ENCODE peak calls at places on chromosomes 16 and 17, in eight cellular contexts. Z, X, S, Y, U, D, K and J are unnamed samples.
A peak's percentile ranks its signal among the peaks of the same experiment; 100 is the strongest.

GRCh38 chr16:9703731-9704130 is 478.5 kb downstream of the GRIN2A start:
- DNase-seq in Z (no peak), X (no peak), S (no peak), Y (no peak), U (no peak), D (no peak), K (no peak), J (no peak)

GRCh38 chr16:54447606-54448440 is 161.2 kb upstream of the IRX3 start:
- DNase-seq in Z (no peak), X (peak; percentile 50), S (no peak), Y (no peak), U (no peak), D (peak; percentile 82), K (no peak), J (peak; percentile 92)

GRCh38 chr17:19381741-19382444 is 3.6 kb downstream of the MAPK7 start:
- DNase-seq in Z (no peak), X (no peak), S (no peak), Y (no peak), U (no peak), D (no peak), K (no peak), J (no peak)

GRCh38 chr16:68324780-68325357 is 14.1 kb downstream of the PRMT7 start:
- DNase-seq in Z (no peak), X (no peak), S (no peak), Y (peak; percentile 69), U (no peak), D (no peak), K (no peak), J (no peak)

GRCh38 chr17:67531291-67531690 is 154.2 kb downstream of the PITPNC1 start:
- DNase-seq in Z (peak; percentile 50), X (no peak), S (no peak), Y (no peak), U (peak; percentile 49), D (no peak), K (no peak), J (no peak)

GRCh38 chr17:885971-886571 is 93.5 kb downstream of the NXN start:
- DNase-seq in Z (no peak), X (no peak), S (no peak), Y (no peak), U (no peak), D (no peak), K (no peak), J (no peak)

GRCh38 chr17:49290690-49291326 is 60.2 kb upstream of the PHOSPHO1 start:
- DNase-seq in Z (peak; percentile 50), X (peak; percentile 62), S (peak; percentile 8), Y (peak; percentile 65), U (no peak), D (peak; percentile 32), K (peak; percentile 28), J (peak; percentile 43)

GRCh38 chr17:48636177-48637018 is 10.2 kb upstream of the HOXB9 start:
- DNase-seq in Z (peak; percentile 91), X (peak; percentile 95), S (no peak), Y (peak; percentile 93), U (peak; percentile 98), D (peak; percentile 86), K (peak; percentile 83), J (peak; percentile 92)

GRCh38 chr16:51562896-51563295 is 411.8 kb upstream of the SALL1 start:
- DNase-seq in Z (no peak), X (no peak), S (no peak), Y (no peak), U (no peak), D (no peak), K (no peak), J (no peak)

GRCh38 chr17:27415090-27415795 is 41.0 kb upstream of the KSR1 start:
- DNase-seq in Z (no peak), X (no peak), S (no peak), Y (no peak), U (no peak), D (no peak), K (no peak), J (peak; percentile 24)

GRCh38 chr17:20156196-20157077 is 147.3 kb downstream of the SPECC1 start:
- DNase-seq in Z (peak; percentile 76), X (peak; percentile 62), S (peak; percentile 38), Y (peak; percentile 11), U (no peak), D (peak; percentile 47), K (peak; percentile 39), J (peak; percentile 39)

GRCh38 chr17:44235583-44235936 is 16.1 kb upstream of the UBTF start:
- DNase-seq in Z (no peak), X (no peak), S (peak; percentile 73), Y (no peak), U (no peak), D (no peak), K (no peak), J (no peak)

GRCh38 chr16:66324785-66325184 is 41.7 kb upstream of the CDH5 start:
- DNase-seq in Z (peak; percentile 79), X (peak; percentile 64), S (peak; percentile 21), Y (peak; percentile 16), U (peak; percentile 63), D (peak; percentile 37), K (peak; percentile 23), J (peak; percentile 48)

GRCh38 chr17:47297661-47298400 is 25.9 kb upstream of the EFCAB13 start:
- DNase-seq in Z (no peak), X (no peak), S (no peak), Y (no peak), U (no peak), D (no peak), K (no peak), J (no peak)

GRCh38 chr17:45052052-45052772 is 780 bp upstream of the DCAKD start:
- DNase-seq in Z (peak; percentile 65), X (no peak), S (no peak), Y (peak; percentile 50), U (peak; percentile 73), D (peak; percentile 49), K (peak; percentile 18), J (peak; percentile 80)

GRCh38 chr17:81480140-81480917 is 32.3 kb downstream of the ACTG1 start:
- DNase-seq in Z (no peak), X (no peak), S (no peak), Y (no peak), U (no peak), D (peak; percentile 67), K (no peak), J (no peak)
- TF ChIP-seq CTCF in Z (peak; percentile 19), X (no peak), S (no peak), Y (no peak), U (no peak), D (no peak), K (no peak), J (no peak)

GRCh38 chr17:74815067-74815466 is 38.9 kb upstream of the NAT9 start:
- DNase-seq in Z (peak; percentile 59), X (no peak), S (no peak), Y (no peak), U (no peak), D (no peak), K (no peak), J (no peak)

GRCh38 chr17:74816883-74817620 is 40.9 kb upstream of the NAT9 start:
- DNase-seq in Z (no peak), X (no peak), S (no peak), Y (no peak), U (no peak), D (no peak), K (no peak), J (no peak)

GRCh38 chr17:74813793-74814192 is 37.6 kb upstream of the NAT9 start:
- DNase-seq in Z (no peak), X (no peak), S (no peak), Y (no peak), U (no peak), D (no peak), K (no peak), J (no peak)

GRCh38 chr17:74814453-74814852 is 38.3 kb upstream of the NAT9 start:
- DNase-seq in Z (peak; percentile 72), X (no peak), S (no peak), Y (peak; percentile 5), U (no peak), D (no peak), K (no peak), J (no peak)

GRCh38 chr17:74815671-74816370 is 39.7 kb upstream of the NAT9 start:
- DNase-seq in Z (no peak), X (no peak), S (no peak), Y (peak; percentile 7), U (peak; percentile 77), D (peak; percentile 40), K (no peak), J (peak; percentile 30)
- H3K4me3 ChIP-seq in Z (no peak overlapping the region), X (no peak overlapping the region), S (no peak overlapping the region), Y (no peak overlapping the region), U (no peak overlapping the region), D (no peak overlapping the region), K (no peak overlapping the region), J (no peak overlapping the region)

DNA sequence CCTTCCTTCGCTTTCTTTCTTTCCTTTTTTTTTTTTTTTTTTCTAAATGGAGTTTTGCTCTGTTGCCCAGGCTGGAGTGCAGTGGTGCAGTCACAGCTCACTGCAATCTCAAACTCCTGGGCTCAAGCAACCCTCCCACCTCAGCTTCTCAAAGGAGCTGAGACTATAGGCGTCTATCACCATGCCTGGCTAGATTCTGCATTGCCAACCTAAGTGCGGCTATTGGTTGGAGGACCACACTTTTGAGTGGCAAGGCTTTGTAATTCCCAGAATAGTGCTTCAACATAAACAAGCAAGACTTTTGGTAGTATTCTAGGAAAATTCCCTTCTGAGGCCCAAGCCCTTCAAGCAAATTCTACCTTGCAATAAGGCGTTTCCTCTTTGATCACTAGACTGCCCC is 107.8 kb downstream of the YPEL2 start:
- DNase-seq in Z (no peak), X (no peak), S (no peak), Y (peak; percentile 23), U (no peak), D (no peak), K (no peak), J (no peak)
- TF ChIP-seq MAX in Z (no peak), X (no peak), S (no peak), Y (no peak), U (no peak), D (no peak), K (no peak), J (no peak)

GRCh38 chr16:57801856-57802634 is at the start of gene KIFC3:
- DNase-seq in Z (peak; percentile 93), X (peak; percentile 74), S (no peak), Y (peak; percentile 78), U (peak; percentile 73), D (peak; percentile 88), K (peak; percentile 79), J (peak; percentile 92)

GRCh38 chr16:57805176-57805575 is 2.9 kb upstream of the KIFC3 start:
- DNase-seq in Z (no peak), X (no peak), S (no peak), Y (no peak), U (no peak), D (no peak), K (peak; percentile 59), J (no peak)

GRCh38 chr16:57804111-57804837 is 2.0 kb upstream of the KIFC3 start:
- DNase-seq in Z (no peak), X (no peak), S (no peak), Y (no peak), U (no peak), D (no peak), K (no peak), J (no peak)

GRCh38 chr16:57802635-57803412 is 533 bp upstream of the KIFC3 start:
- DNase-seq in Z (peak; percentile 38), X (no peak), S (no peak), Y (no peak), U (peak; percentile 62), D (peak; percentile 41), K (peak; percentile 67), J (peak; percentile 80)

GRCh38 chr16:57803413-57803990 is 1.2 kb upstream of the KIFC3 start:
- DNase-seq in Z (no peak), X (no peak), S (no peak), Y (no peak), U (no peak), D (peak; percentile 79), K (no peak), J (peak; percentile 71)
- TF ChIP-seq CTCF in Z (no peak), X (no peak), S (no peak), Y (no peak), U (no peak), D (no peak), K (no peak), J (no peak)